ENCODE peak calls at places on chromosomes 5 and 9, in seven cellular contexts. V is HCT116, J is HepG2, O is H1, L is SK-N-SH, T is GM12878, F is K562. H is an unnamed sample.

GRCh38 chr5:66742083-66742895 is 146.1 kb downstream of the MAST4 start:
- DNase-seq in O (no peak), T (no peak), L (peak; percentile 39), F (peak; percentile 16), J (peak; percentile 33), V (peak; percentile 21), H (peak; percentile 18)

GRCh38 chr9:117073539-117074336 is 341.1 kb downstream of the ASTN2 start:
- DNase-seq in J (peak; percentile 4), O (peak; percentile 83), V (no peak), T (no peak), L (peak; percentile 78), F (peak; percentile 16), H (peak; percentile 40)

GRCh38 chr9:21964925-21965385 is 29.2 kb downstream of the CDKN2A start:
- DNase-seq in O (no peak), V (no peak), F (no peak), T (no peak), L (no peak), J (no peak), H (no peak)

GRCh38 chr9:128124451-128124850 is 3.1 kb downstream of the PTGES2 start:
- DNase-seq in J (no peak), V (no peak), T (no peak), O (no peak), L (no peak), F (no peak), H (no peak)

GRCh38 chr9:37329576-37329975 is 92.9 kb upstream of the GRHPR start:
- DNase-seq in J (no peak), V (no peak), T (no peak), O (no peak), L (peak; percentile 9), F (peak; percentile 53), H (no peak)

GRCh38 chr9:130172858-130173461 is 756 bp downstream of the NCS1 start:
- DNase-seq in F (no peak), T (no peak), J (no peak), V (no peak), L (peak; percentile 83), O (no peak), H (no peak)

GRCh38 chr5:106113922-106114321 is 1556.8 kb downstream of the EFNA5 start:
- DNase-seq in F (no peak), J (no peak), V (no peak), L (no peak), O (no peak), T (no peak), H (no peak)

GRCh38 chr5:132417889-132418432 is 48.5 kb downstream of the SLC22A5 start:
- DNase-seq in F (no peak), L (no peak), T (no peak), J (no peak), O (no peak), V (no peak), H (no peak)

GRCh38 chr5:163563880-163564279 is 58.5 kb downstream of the MAT2B start:
- DNase-seq in O (no peak), L (no peak), T (no peak), J (no peak), F (no peak), V (no peak), H (no peak)

GRCh38 chr9:120841930-120842684 is 615 bp downstream of the PSMD5 start:
- DNase-seq in T (no peak), F (peak; percentile 68), L (no peak), O (no peak), J (no peak), V (no peak), H (peak; percentile 50)

GRCh38 chr9:20397348-20397747 is 225.0 kb downstream of the MLLT3 start:
- DNase-seq in T (no peak), L (no peak), F (no peak), V (no peak), J (no peak), O (no peak), H (no peak)

GRCh38 chr9:112115955-112116354 is 59.1 kb downstream of the SUSD1 start:
- DNase-seq in T (no peak), L (no peak), J (no peak), F (no peak), V (no peak), O (peak; percentile 33), H (no peak)

GRCh38 chr9:116687074-116687761 is at the start of gene TRIM32:
- DNase-seq in O (peak; percentile 99), F (peak; percentile 95), L (peak; percentile 98), T (peak; percentile 51), J (peak; percentile 86), V (peak; percentile 51), H (peak; percentile 93)

GRCh38 chr5:139854953-139855352 is 59.3 kb downstream of the PSD2 start:
- DNase-seq in V (no peak), L (no peak), F (no peak), O (no peak), J (no peak), T (no peak), H (no peak)

GRCh38 chr5:108659531-108659930 is 88.2 kb upstream of the FER start:
- DNase-seq in L (no peak), O (no peak), T (no peak), F (no peak), J (no peak), V (no peak), H (no peak)

GRCh38 chr5:102152906-102153787 is 142.9 kb downstream of the SLCO4C1 start:
- DNase-seq in O (no peak), V (peak; percentile 35), T (no peak), L (peak; percentile 69), F (peak; percentile 16), J (peak; percentile 48), H (peak; percentile 54)

GRCh38 chr5:94360382-94360781 is 258.0 kb downstream of the KIAA0825 start:
- DNase-seq in F (no peak), V (no peak), T (no peak), O (no peak), J (no peak), L (no peak), H (no peak)

GRCh38 chr9:84261082-84261746 is 79.3 kb downstream of the SLC28A3 start:
- DNase-seq in O (peak; percentile 83), J (peak; percentile 50), L (peak; percentile 69), V (peak; percentile 84), T (peak; percentile 40), F (peak; percentile 74), H (peak; percentile 37)

GRCh38 chr9:107486674-107487520 is 2.7 kb downstream of the KLF4 start:
- DNase-seq in L (no peak), J (no peak), T (no peak), F (no peak), O (no peak), V (no peak), H (no peak)
- TF ChIP-seq JUND in L (no peak), J (no peak), T (no peak), F (no peak), O (no peak), V (no peak), H (no peak)

DNA sequence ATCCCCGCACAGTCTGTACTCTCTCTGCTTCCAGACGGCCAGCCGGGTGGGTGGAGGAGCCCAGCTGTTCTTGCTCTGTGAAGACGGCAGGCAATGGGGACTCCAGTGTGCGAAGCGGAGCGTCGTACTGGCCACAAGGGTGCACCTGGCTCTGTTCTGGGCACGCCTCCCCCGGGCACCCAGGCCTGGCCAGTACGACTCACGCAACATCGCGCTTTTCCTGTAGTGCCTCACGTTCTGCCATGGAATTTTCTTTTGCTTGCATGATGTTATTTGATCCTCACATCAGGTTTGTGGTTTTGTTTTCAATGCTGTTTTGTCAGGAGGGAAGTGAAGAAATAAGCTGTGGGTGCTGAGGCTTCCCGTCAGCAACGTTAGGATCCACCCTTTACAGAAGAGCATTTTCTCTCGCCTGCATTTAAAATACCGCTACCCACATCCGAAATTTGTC is 311.7 kb downstream of the TRIM36 start:
- DNase-seq in V (no peak), T (no peak), F (no peak), J (no peak), O (no peak), L (no peak), H (peak; percentile 5)
- TF ChIP-seq JUND in V (no peak), T (no peak), F (no peak), J (no peak), O (no peak), L (no peak), H (no peak)

GRCh38 chr5:134493461-134494055 is 31.9 kb upstream of the JADE2 start:
- DNase-seq in T (no peak), L (no peak), J (no peak), F (no peak), O (no peak), V (no peak), H (no peak)
- TF ChIP-seq JUND in T (no peak), L (no peak), J (no peak), F (no peak), O (no peak), V (no peak), H (no peak)

DNA sequence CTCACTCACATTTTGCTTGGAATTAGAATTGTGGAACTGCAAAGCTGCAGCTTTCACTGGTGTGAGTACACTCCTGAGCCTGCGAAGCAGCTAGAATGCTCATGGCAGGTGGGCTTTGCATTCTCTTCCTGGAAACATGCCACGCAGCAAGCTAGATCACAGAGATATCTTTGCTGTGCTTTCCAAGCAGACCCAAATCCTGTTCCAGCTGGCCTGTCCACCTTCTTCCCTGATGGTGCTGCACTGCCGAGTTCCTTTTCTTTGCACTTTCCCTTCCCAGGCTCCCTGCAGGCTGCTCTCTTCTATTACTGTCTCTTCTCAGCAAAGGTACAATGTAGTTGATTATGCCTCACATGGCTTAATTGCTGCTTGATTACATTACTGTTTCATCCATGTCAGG is 92.7 kb upstream of the CKMT2 start:
- DNase-seq in O (no peak), L (peak; percentile 28), T (no peak), J (no peak), F (no peak), V (no peak), H (no peak)
- TF ChIP-seq JUND in O (no peak), L (no peak), T (no peak), J (no peak), F (no peak), V (no peak), H (no peak)

H was measured in T47D.